ENCODE peak calls at places on chromosomes 7 and 10, in ten cellular contexts. Z is OCI-LY7; M is upper lobe of right lung; F is adrenal gland; L is fibroblast of lung; J is pancreas; V is GM06990; E is CD8-positive, alpha-beta T cell; C is GM12878; H is tibial nerve. G is an unnamed sample.

GRCh38 chr10:14276200-14276599 is 54.5 kb downstream of the FRMD4A start:
- DNase-seq in C (peak; percentile 17), Z (no peak), M (no peak), H (no peak), L (no peak), J (no peak), E (no peak), F (no peak), V (no peak), G (no peak)

GRCh38 chr10:29343607-29344038 is 54.8 kb downstream of the LYZL1 start:
- DNase-seq in J (no peak), M (no peak), Z (no peak), H (no peak), C (no peak), V (no peak), E (no peak), L (peak; percentile 57), F (no peak), G (no peak)

GRCh38 chr7:134153493-134154093 is 26.5 kb downstream of the LRGUK start:
- DNase-seq in F (no peak), L (peak; percentile 7), Z (no peak), V (no peak), E (no peak), H (no peak), M (no peak), C (no peak), J (no peak), G (no peak)

GRCh38 chr7:111789880-111790279 is 227.6 kb upstream of the IMMP2L start:
- DNase-seq in H (no peak), F (no peak), Z (no peak), C (no peak), J (no peak), V (no peak), E (no peak), M (no peak), L (peak; percentile 16), G (no peak)

GRCh38 chr10:52318822-52319464 is 4.9 kb downstream of the DKK1 start:
- DNase-seq in J (no peak), V (no peak), M (no peak), L (peak; percentile 99), E (no peak), H (no peak), F (no peak), Z (no peak), C (no peak), G (no peak)

GRCh38 chr10:128047991-128048826 is 78.0 kb downstream of the MKI67 start:
- DNase-seq in L (peak; percentile 64), E (no peak), C (no peak), H (no peak), V (peak; percentile 30), Z (peak; percentile 74), M (no peak), F (no peak), J (no peak), G (peak; percentile 38)

GRCh38 chr10:11610151-11610854 is 1.1 kb downstream of the USP6NL start:
- DNase-seq in J (no peak), H (no peak), E (no peak), V (no peak), F (no peak), L (no peak), C (no peak), Z (peak; percentile 37), M (no peak), G (no peak)

GRCh38 chr10:33008499-33009243 is 50.6 kb upstream of the ITGB1 start:
- DNase-seq in C (peak; percentile 26), M (no peak), L (peak; percentile 83), H (peak; percentile 89), Z (peak; percentile 87), F (peak; percentile 59), J (peak; percentile 77), E (peak; percentile 50), V (no peak), G (peak; percentile 67)

GRCh38 chr7:93778384-93778783 is 112.2 kb downstream of the TFPI2 start:
- DNase-seq in Z (no peak), J (no peak), C (no peak), H (no peak), F (no peak), E (no peak), L (no peak), M (no peak), V (no peak), G (no peak)

GRCh38 chr10:113027574-113028392 is 77.7 kb downstream of the TCF7L2 start:
- DNase-seq in L (peak; percentile 30), E (no peak), V (no peak), J (no peak), M (no peak), C (no peak), F (no peak), Z (no peak), H (no peak), G (no peak)
- H3K4me3 ChIP-seq in L (no peak overlapping the region), E (no peak overlapping the region), V (no peak overlapping the region), J (no peak overlapping the region), M (no peak overlapping the region), C (no peak overlapping the region), F (peak overlapping the region; percentile 43), Z (no peak overlapping the region), H (no peak overlapping the region), G (no peak overlapping the region)

DNA sequence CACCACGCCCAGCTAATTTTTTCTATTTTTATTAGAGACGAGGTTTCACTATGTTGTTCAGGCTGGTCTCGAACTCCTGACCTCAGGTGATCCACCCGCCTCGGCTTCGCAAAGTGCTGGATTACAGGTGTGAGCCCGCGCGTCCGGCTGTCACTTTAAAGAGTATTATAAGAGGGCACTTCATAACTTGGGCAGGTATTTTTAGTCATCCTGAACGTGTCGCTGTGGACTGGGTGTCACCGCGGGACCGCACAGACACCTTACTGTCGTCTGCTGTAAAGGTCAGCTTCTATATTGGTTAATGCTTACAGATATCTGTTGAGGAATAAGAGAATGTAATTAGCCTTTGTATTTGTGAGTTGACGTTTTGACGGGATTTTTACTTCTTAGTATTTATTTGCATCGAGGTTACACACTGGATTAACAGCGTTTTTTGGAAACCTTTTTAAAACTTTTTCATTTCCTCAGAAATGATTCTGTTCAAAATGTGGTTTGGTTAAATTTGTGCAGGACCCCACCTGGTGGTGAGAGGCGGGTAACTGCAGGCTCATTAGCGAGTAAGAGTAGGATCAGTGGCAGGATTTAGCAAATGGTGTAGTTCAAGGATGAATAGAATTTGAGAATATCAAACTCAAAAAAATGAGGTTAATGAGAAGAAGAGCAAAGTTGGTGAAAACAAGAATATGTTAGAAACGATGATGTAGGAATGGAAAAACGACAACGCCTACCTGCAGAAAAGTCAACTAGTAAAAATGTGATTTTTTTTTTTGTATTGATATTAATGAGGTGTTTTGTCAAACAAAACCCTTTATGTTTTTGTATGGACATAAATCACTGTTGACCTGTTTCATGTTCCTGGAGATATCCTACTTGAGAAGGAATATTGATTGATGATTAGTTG is 3.2 kb downstream of the DNAJB6 start:
- DNase-seq in J (peak; percentile 60), L (peak; percentile 56), C (no peak), V (no peak), M (no peak), E (peak; percentile 54), H (peak; percentile 81), F (peak; percentile 57), Z (peak; percentile 75), G (peak; percentile 70)
- TF ChIP-seq CTCF in J (peak; percentile 83), L (peak; percentile 96), C (peak; percentile 75), V (peak; percentile 90), M (peak; percentile 91), E (peak; percentile 96), H (peak; percentile 69), F (peak; percentile 79), Z (peak; percentile 99), G (peak; percentile 85)

DNA sequence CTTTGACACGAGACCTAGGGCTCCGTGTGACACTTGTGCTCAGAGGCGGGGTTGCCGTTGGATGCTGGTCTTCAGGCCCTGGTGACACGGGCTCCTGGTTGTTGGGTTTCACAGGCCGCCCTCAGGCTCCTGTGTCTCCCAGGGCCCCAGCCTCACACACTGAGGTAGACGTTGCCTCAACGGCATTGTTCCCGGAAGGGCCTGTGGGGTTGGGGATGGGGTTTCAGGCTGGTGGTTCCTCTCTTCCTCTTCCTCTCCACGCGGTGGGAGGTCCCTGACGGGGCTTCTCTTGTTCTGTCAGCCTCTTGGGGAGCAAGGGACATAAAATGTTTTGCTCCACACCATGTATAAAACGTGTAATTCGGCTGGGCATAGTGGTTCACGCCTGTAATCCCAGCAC is 125.1 kb downstream of the TRRAP start:
- DNase-seq in H (no peak), Z (no peak), C (no peak), M (no peak), J (no peak), L (no peak), V (no peak), F (no peak), E (no peak), G (no peak)
- H3K36me3 ChIP-seq in H (peaks cover 25% of the 10 kb centered on the region), Z (peaks cover 92% of the 10 kb centered on the region), C (peaks cover 50% of the 10 kb centered on the region), M (peaks cover 73% of the 10 kb centered on the region), J (peaks cover 4% of the 10 kb centered on the region), L (peaks cover 31% of the 10 kb centered on the region), V (peaks cover 31% of the 10 kb centered on the region), F (peaks cover 65% of the 10 kb centered on the region), E (peaks cover 52% of the 10 kb centered on the region), G (no peaks in the 10 kb centered on the region)

GRCh38 chr10:37765216-37765615 is 92.2 kb downstream of the ZNF248 start:
- DNase-seq in V (no peak), C (no peak), H (no peak), F (no peak), E (no peak), J (no peak), M (no peak), Z (no peak), L (no peak), G (no peak)

GRCh38 chr10:37760817-37761216 is 96.6 kb downstream of the ZNF248 start:
- DNase-seq in H (no peak), M (no peak), Z (no peak), E (no peak), C (no peak), J (no peak), V (no peak), F (no peak), L (no peak), G (no peak)

GRCh38 chr10:37758074-37758473 is 99.3 kb downstream of the ZNF248 start:
- DNase-seq in L (no peak), H (no peak), Z (no peak), J (no peak), F (no peak), C (no peak), M (no peak), E (no peak), V (no peak), G (no peak)

GRCh38 chr10:37762287-37762686 is 95.1 kb downstream of the ZNF248 start:
- DNase-seq in H (no peak), V (no peak), M (no peak), C (no peak), F (no peak), J (no peak), L (no peak), E (no peak), Z (no peak), G (no peak)

GRCh38 chr10:37763132-37763531 is 94.3 kb downstream of the ZNF248 start:
- DNase-seq in Z (no peak), F (no peak), E (no peak), V (no peak), M (no peak), L (no peak), H (no peak), C (no peak), J (no peak), G (no peak)
- H3K4me3 ChIP-seq in Z (no peak overlapping the region), F (no peak overlapping the region), E (no peak overlapping the region), V (no peak overlapping the region), M (no peak overlapping the region), L (no peak overlapping the region), H (no peak overlapping the region), C (no peak overlapping the region), J (no peak overlapping the region), G (no peak overlapping the region)